ENCODE peak calls at places on chromosome 21, in seven cellular contexts. N is IMR-90, S is HCT116, H is Peyer's patch, P is left ventricle myocardium inferior, Z is right atrium auricular region, M is uterus. T is an unnamed sample.

GRCh38 chr21:17987328-17987727 is 168.2 kb upstream of the C21orf91 start:
- DNase-seq in N (no peak), S (no peak), H (no peak), P (no peak), Z (no peak), M (no peak), T (no peak)

GRCh38 chr21:45550552-45551210 is 8.4 kb upstream of the SLC19A1 start:
- DNase-seq in N (no peak), S (no peak), H (peak; percentile 84), P (peak; percentile 32), Z (no peak), M (no peak), T (no peak)

GRCh38 chr21:39451332-39452206 is at the start of gene SH3BGR:
- DNase-seq in N (no peak), S (no peak), H (no peak), P (peak; percentile 73), Z (peak; percentile 84), M (peak; percentile 16), T (peak; percentile 53)

GRCh38 chr21:16870116-16870515 is 642.7 kb upstream of the CXADR start:
- DNase-seq in N (peak; percentile 5), S (no peak), H (no peak), P (no peak), Z (no peak), M (no peak), T (no peak)

GRCh38 chr21:45996311-45997204 is 15.0 kb downstream of the COL6A1 start:
- DNase-seq in N (no peak), S (no peak), H (peak; percentile 8), P (peak; percentile 11), Z (no peak), M (peak; percentile 23), T (no peak)

GRCh38 chr21:42013338-42013737 is 3.2 kb upstream of the ZBTB21 start:
- DNase-seq in N (no peak), S (no peak), H (no peak), P (no peak), Z (no peak), M (no peak), T (no peak)

GRCh38 chr21:28737671-28738279 is 254.9 kb downstream of the LTN1 start:
- DNase-seq in N (peak; percentile 59), S (no peak), H (no peak), P (no peak), Z (no peak), M (no peak), T (no peak)

GRCh38 chr21:39720126-39720778 is 24.7 kb upstream of the IGSF5 start:
- DNase-seq in N (no peak), S (no peak), H (no peak), P (no peak), Z (no peak), M (no peak), T (no peak)

GRCh38 chr21:46096997-46097825 is 701 bp upstream of the COL6A2 start:
- DNase-seq in N (no peak), S (no peak), H (peak; percentile 15), P (no peak), Z (peak; percentile 55), M (peak; percentile 51), T (no peak)

GRCh38 chr21:14554948-14555347 is 8.8 kb upstream of the SAMSN1 start:
- DNase-seq in N (no peak), S (no peak), H (no peak), P (no peak), Z (no peak), M (no peak), T (no peak)

GRCh38 chr21:15797577-15798363 is 68.0 kb downstream of the USP25 start:
- DNase-seq in N (no peak), S (no peak), H (no peak), P (no peak), Z (no peak), M (no peak), T (no peak)

GRCh38 chr21:35882791-35883240 is 177.5 kb downstream of the SETD4 start:
- DNase-seq in N (peak; percentile 33), S (no peak), H (no peak), P (no peak), Z (no peak), M (no peak), T (no peak)

GRCh38 chr21:45091540-45092322 is 17.4 kb downstream of the ADARB1 start:
- DNase-seq in N (peak; percentile 42), S (no peak), H (no peak), P (no peak), Z (no peak), M (no peak), T (no peak)

GRCh38 chr21:28605138-28605537 is 387.5 kb downstream of the LTN1 start:
- DNase-seq in N (no peak), S (no peak), H (no peak), P (no peak), Z (no peak), M (no peak), T (no peak)

GRCh38 chr21:45615145-45615711 is 28.3 kb upstream of the PCBP3 start:
- DNase-seq in N (peak; percentile 31), S (no peak), H (peak; percentile 87), P (no peak), Z (no peak), M (no peak), T (no peak)

GRCh38 chr21:32578107-32578691 is 7.1 kb downstream of the TCP10L start:
- DNase-seq in N (peak; percentile 9), S (peak; percentile 18), H (no peak), P (no peak), Z (no peak), M (no peak), T (no peak)
- TF ChIP-seq CTCF in N (peak; percentile 30), S (peak; percentile 78), H (no peak), P (no peak), Z (no peak), M (no peak), T (no peak)

GRCh38 chr21:26846036-26846931 is 1.1 kb upstream of the ADAMTS1 start:
- DNase-seq in N (peak; percentile 82), S (no peak), H (peak; percentile 18), P (peak; percentile 91), Z (peak; percentile 92), M (peak; percentile 91), T (peak; percentile 36)
- H3K4me3 ChIP-seq in N (peak overlapping the region; percentile 97), S (no peak overlapping the region), H (peak overlapping the region; percentile 66), P (peak overlapping the region; percentile 94), Z (peak overlapping the region; percentile 72), M (peak overlapping the region; percentile 69), T (peak overlapping the region; percentile 87)

GRCh38 chr21:37383784-37384311 is 17.3 kb downstream of the DYRK1A start:
- DNase-seq in N (no peak), S (no peak), H (no peak), P (no peak), Z (no peak), M (no peak), T (no peak)

GRCh38 chr21:37383066-37383465 is 16.5 kb downstream of the DYRK1A start:
- DNase-seq in N (no peak), S (no peak), H (no peak), P (no peak), Z (no peak), M (no peak), T (no peak)

GRCh38 chr21:37385179-37385765 is 18.7 kb downstream of the DYRK1A start:
- DNase-seq in N (no peak), S (no peak), H (no peak), P (no peak), Z (no peak), M (no peak), T (no peak)

GRCh38 chr21:37386151-37386550 is 19.6 kb downstream of the DYRK1A start:
- DNase-seq in N (no peak), S (no peak), H (no peak), P (no peak), Z (no peak), M (no peak), T (no peak)

DNA sequence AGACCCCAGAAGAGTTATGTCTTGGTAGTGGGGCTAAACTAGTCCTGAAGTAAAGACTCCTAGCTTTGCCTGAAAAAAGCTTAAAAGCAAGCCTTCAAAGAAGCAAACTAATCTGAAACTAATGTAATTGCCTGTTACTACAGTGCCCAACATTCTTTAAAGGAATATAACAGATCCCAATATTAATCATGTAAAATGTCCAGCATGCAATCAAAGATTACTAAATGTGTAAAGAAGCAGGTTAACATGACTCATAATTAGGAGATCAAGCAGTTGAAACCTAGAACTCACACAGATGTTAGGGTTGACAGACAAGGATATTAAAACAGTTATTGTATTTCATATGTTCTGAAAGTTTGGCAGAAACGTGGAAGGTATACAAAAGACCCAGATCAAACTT is 17.8 kb downstream of the DYRK1A start:
- DNase-seq in N (no peak), S (no peak), H (no peak), P (no peak), Z (no peak), M (no peak), T (no peak)
- H3K4me1 ChIP-seq in N (peaks cover 6% of the 10 kb centered on the region), S (no peaks in the 10 kb centered on the region), H (no peaks in the 10 kb centered on the region), P (peaks cover 100% of the 10 kb centered on the region), Z (no peaks in the 10 kb centered on the region), M (peaks cover 3% of the 10 kb centered on the region), T (peaks cover 61% of the 10 kb centered on the region)

GRCh38 chr21:34509151-34509550 is 2.9 kb downstream of the KCNE1 start:
- DNase-seq in N (no peak), S (no peak), H (no peak), P (no peak), Z (peak; percentile 56), M (no peak), T (no peak)
- TF ChIP-seq CTCF in N (peak; percentile 24), S (peak; percentile 47), H (no peak), P (peak; percentile 44), Z (peak; percentile 29), M (no peak), T (no peak)

DNA sequence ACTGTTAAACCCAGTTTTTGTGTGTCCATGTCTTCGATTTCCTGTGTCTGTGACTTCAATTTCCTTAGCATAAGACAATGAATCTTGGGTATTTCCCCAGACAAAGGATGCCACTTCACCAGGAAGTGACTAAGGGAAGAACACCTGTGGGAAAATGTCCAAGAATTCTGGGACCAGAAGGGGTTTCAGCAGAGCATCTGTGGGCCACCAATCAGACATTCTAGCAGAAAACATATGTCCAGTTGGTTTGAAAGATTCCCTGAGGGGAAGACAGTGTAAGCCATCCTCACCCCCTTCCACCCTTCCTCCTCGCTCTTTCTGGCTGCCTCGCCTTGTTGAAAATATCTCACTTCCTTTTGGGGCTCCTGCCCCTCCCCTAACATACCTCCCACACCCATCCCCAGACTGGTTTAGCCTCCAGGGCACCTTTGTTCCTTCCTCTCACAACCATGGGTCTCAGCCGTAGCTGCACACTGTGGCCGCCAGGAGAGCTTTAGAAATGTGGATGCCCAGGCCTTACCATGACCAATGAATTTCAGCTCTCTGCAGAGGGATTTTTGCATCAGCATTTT is 25.5 kb upstream of the IFNAR1 start:
- DNase-seq in N (no peak), S (no peak), H (peak; percentile 64), P (no peak), Z (no peak), M (no peak), T (no peak)
- H3K4me3 ChIP-seq in N (no peak overlapping the region), S (no peak overlapping the region), H (no peak overlapping the region), P (no peak overlapping the region), Z (no peak overlapping the region), M (no peak overlapping the region), T (no peak overlapping the region)

DNA sequence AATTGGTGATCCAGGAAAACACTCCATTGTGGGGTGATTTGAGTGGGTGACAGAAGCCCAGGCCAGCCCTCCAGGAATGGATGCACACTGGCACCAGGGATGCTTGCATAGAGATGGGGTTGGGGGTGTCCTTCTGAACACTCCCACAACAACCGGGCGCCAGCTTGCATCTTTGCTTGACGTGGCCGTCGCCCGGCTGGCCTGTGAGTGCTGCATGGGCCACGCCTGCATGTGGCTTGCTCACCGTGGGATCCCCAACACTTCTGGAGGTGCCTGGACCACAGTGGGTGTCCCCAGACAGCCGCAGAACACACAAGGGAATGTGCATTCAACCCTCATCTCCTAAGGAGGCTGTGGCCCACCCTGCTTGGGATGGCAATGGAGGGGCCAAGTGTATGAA is 55.1 kb downstream of the SIK1 start:
- DNase-seq in N (no peak), S (no peak), H (no peak), P (no peak), Z (no peak), M (no peak), T (no peak)
- H3K4me1 ChIP-seq in N (no peaks in the 10 kb centered on the region), S (no peaks in the 10 kb centered on the region), H (no peaks in the 10 kb centered on the region), P (peaks cover 8% of the 10 kb centered on the region), Z (no peaks in the 10 kb centered on the region), M (no peaks in the 10 kb centered on the region), T (no peaks in the 10 kb centered on the region)